ENCODE peak calls at places on chromosomes 5 and 9, in seven cellular contexts. One of them, this sample, is unnamed.

GRCh38 chr5:82351754-82352145 is 73.6 kb upstream of the RPS23 start:
- DNase-seq in NCI-H2081: peak
- DNase-seq in activated T-helper 1 cell treated with Interleukin-2 at 50 U/mL for 16 hours: no peak
- DNase-seq in hippocampal formation: peak
- DNase-seq in dermis microvascular lymphatic vessel endothelial cell: peak
- DNase-seq in stimulated activated CD4-positive, alpha-beta T cell treated with anti-CD3 and anti-CD28 coated beads, Interleukin-2, amount 100 ng/mL, for 24 hours: no peak
- DNase-seq in endothelial cell: no peak
- DNase-seq in this sample: no peak

GRCh38 chr5:56289602-56289987 is 56.5 kb upstream of the ANKRD55 start:
- DNase-seq in stimulated activated CD4-positive, alpha-beta T cell treated with anti-CD3 and anti-CD28 coated beads, Interleukin-2, amount 100 ng/mL, for 24 hours: no peak
- DNase-seq in endothelial cell: no peak
- DNase-seq in hippocampal formation: no peak
- DNase-seq in dermis microvascular lymphatic vessel endothelial cell: no peak
- DNase-seq in activated T-helper 1 cell treated with Interleukin-2 at 50 U/mL for 16 hours: no peak
- DNase-seq in NCI-H2081: no peak
- DNase-seq in this sample: no peak

GRCh38 chr5:91301459-91301858 is 81.7 kb downstream of the ARRDC3 start:
- DNase-seq in hippocampal formation: no peak
- DNase-seq in activated T-helper 1 cell treated with Interleukin-2 at 50 U/mL for 16 hours: no peak
- DNase-seq in endothelial cell: no peak
- DNase-seq in dermis microvascular lymphatic vessel endothelial cell: no peak
- DNase-seq in NCI-H2081: no peak
- DNase-seq in stimulated activated CD4-positive, alpha-beta T cell treated with anti-CD3 and anti-CD28 coated beads, Interleukin-2, amount 100 ng/mL, for 24 hours: no peak
- DNase-seq in this sample: no peak

GRCh38 chr5:4198461-4198860 is 602.8 kb downstream of the IRX1 start:
- DNase-seq in endothelial cell: no peak
- DNase-seq in stimulated activated CD4-positive, alpha-beta T cell treated with anti-CD3 and anti-CD28 coated beads, Interleukin-2, amount 100 ng/mL, for 24 hours: no peak
- DNase-seq in hippocampal formation: no peak
- DNase-seq in dermis microvascular lymphatic vessel endothelial cell: no peak
- DNase-seq in activated T-helper 1 cell treated with Interleukin-2 at 50 U/mL for 16 hours: no peak
- DNase-seq in NCI-H2081: no peak
- DNase-seq in this sample: no peak

GRCh38 chr5:181041043-181041442 is 977 bp downstream of the BTNL9 start:
- DNase-seq in dermis microvascular lymphatic vessel endothelial cell: no peak
- DNase-seq in hippocampal formation: no peak
- DNase-seq in stimulated activated CD4-positive, alpha-beta T cell treated with anti-CD3 and anti-CD28 coated beads, Interleukin-2, amount 100 ng/mL, for 24 hours: no peak
- DNase-seq in NCI-H2081: no peak
- DNase-seq in endothelial cell: no peak
- DNase-seq in activated T-helper 1 cell treated with Interleukin-2 at 50 U/mL for 16 hours: no peak
- DNase-seq in this sample: no peak

GRCh38 chr9:34252016-34252415 is 73.2 kb downstream of the UBAP1 start:
- DNase-seq in stimulated activated CD4-positive, alpha-beta T cell treated with anti-CD3 and anti-CD28 coated beads, Interleukin-2, amount 100 ng/mL, for 24 hours: no peak
- DNase-seq in dermis microvascular lymphatic vessel endothelial cell: no peak
- DNase-seq in endothelial cell: no peak
- DNase-seq in NCI-H2081: no peak
- DNase-seq in activated T-helper 1 cell treated with Interleukin-2 at 50 U/mL for 16 hours: no peak
- DNase-seq in hippocampal formation: no peak
- DNase-seq in this sample: no peak

GRCh38 chr9:83430681-83431080 is 107.5 kb downstream of the FRMD3 start:
- DNase-seq in NCI-H2081: no peak
- DNase-seq in activated T-helper 1 cell treated with Interleukin-2 at 50 U/mL for 16 hours: no peak
- DNase-seq in endothelial cell: no peak
- DNase-seq in stimulated activated CD4-positive, alpha-beta T cell treated with anti-CD3 and anti-CD28 coated beads, Interleukin-2, amount 100 ng/mL, for 24 hours: no peak
- DNase-seq in dermis microvascular lymphatic vessel endothelial cell: no peak
- DNase-seq in hippocampal formation: no peak
- DNase-seq in this sample: no peak

GRCh38 chr9:6413365-6414263 is 615 bp downstream of the UHRF2 start:
- DNase-seq in hippocampal formation: no peak
- DNase-seq in NCI-H2081: peak
- DNase-seq in stimulated activated CD4-positive, alpha-beta T cell treated with anti-CD3 and anti-CD28 coated beads, Interleukin-2, amount 100 ng/mL, for 24 hours: peak
- DNase-seq in dermis microvascular lymphatic vessel endothelial cell: peak
- DNase-seq in activated T-helper 1 cell treated with Interleukin-2 at 50 U/mL for 16 hours: peak
- DNase-seq in endothelial cell: peak
- DNase-seq in this sample: peak

GRCh38 chr9:37574996-37575395 is 1.2 kb downstream of the FBXO10 start:
- DNase-seq in NCI-H2081: no peak
- DNase-seq in hippocampal formation: no peak
- DNase-seq in stimulated activated CD4-positive, alpha-beta T cell treated with anti-CD3 and anti-CD28 coated beads, Interleukin-2, amount 100 ng/mL, for 24 hours: no peak
- DNase-seq in activated T-helper 1 cell treated with Interleukin-2 at 50 U/mL for 16 hours: no peak
- DNase-seq in endothelial cell: no peak
- DNase-seq in dermis microvascular lymphatic vessel endothelial cell: no peak
- DNase-seq in this sample: no peak

GRCh38 chr5:65925094-65925600 is 1.2 kb upstream of the ERBIN start:
- DNase-seq in activated T-helper 1 cell treated with Interleukin-2 at 50 U/mL for 16 hours: peak
- DNase-seq in hippocampal formation: peak
- DNase-seq in stimulated activated CD4-positive, alpha-beta T cell treated with anti-CD3 and anti-CD28 coated beads, Interleukin-2, amount 100 ng/mL, for 24 hours: peak
- DNase-seq in NCI-H2081: peak
- DNase-seq in dermis microvascular lymphatic vessel endothelial cell: peak
- DNase-seq in endothelial cell: peak
- DNase-seq in this sample: peak

GRCh38 chr9:114003756-114004155 is 74.3 kb downstream of the AMBP start:
- DNase-seq in NCI-H2081: no peak
- DNase-seq in hippocampal formation: no peak
- DNase-seq in dermis microvascular lymphatic vessel endothelial cell: no peak
- DNase-seq in endothelial cell: no peak
- DNase-seq in stimulated activated CD4-positive, alpha-beta T cell treated with anti-CD3 and anti-CD28 coated beads, Interleukin-2, amount 100 ng/mL, for 24 hours: no peak
- DNase-seq in activated T-helper 1 cell treated with Interleukin-2 at 50 U/mL for 16 hours: no peak
- DNase-seq in this sample: no peak

GRCh38 chr5:178450121-178450631 is 140.0 kb downstream of the COL23A1 start:
- DNase-seq in hippocampal formation: no peak
- DNase-seq in stimulated activated CD4-positive, alpha-beta T cell treated with anti-CD3 and anti-CD28 coated beads, Interleukin-2, amount 100 ng/mL, for 24 hours: no peak
- DNase-seq in endothelial cell: no peak
- DNase-seq in NCI-H2081: no peak
- DNase-seq in dermis microvascular lymphatic vessel endothelial cell: no peak
- DNase-seq in activated T-helper 1 cell treated with Interleukin-2 at 50 U/mL for 16 hours: no peak
- DNase-seq in this sample: no peak

GRCh38 chr9:112194969-112195431 is 19.9 kb upstream of the SUSD1 start:
- DNase-seq in endothelial cell: no peak
- DNase-seq in hippocampal formation: no peak
- DNase-seq in stimulated activated CD4-positive, alpha-beta T cell treated with anti-CD3 and anti-CD28 coated beads, Interleukin-2, amount 100 ng/mL, for 24 hours: no peak
- DNase-seq in dermis microvascular lymphatic vessel endothelial cell: no peak
- DNase-seq in NCI-H2081: no peak
- DNase-seq in activated T-helper 1 cell treated with Interleukin-2 at 50 U/mL for 16 hours: no peak
- DNase-seq in this sample: no peak

GRCh38 chr9:94443039-94443722 is 111.7 kb upstream of the PCAT7 start:
- DNase-seq in endothelial cell: no peak
- DNase-seq in NCI-H2081: no peak
- DNase-seq in activated T-helper 1 cell treated with Interleukin-2 at 50 U/mL for 16 hours: no peak
- DNase-seq in hippocampal formation: no peak
- DNase-seq in stimulated activated CD4-positive, alpha-beta T cell treated with anti-CD3 and anti-CD28 coated beads, Interleukin-2, amount 100 ng/mL, for 24 hours: no peak
- DNase-seq in dermis microvascular lymphatic vessel endothelial cell: no peak
- DNase-seq in this sample: no peak

GRCh38 chr5:124841829-124842712 is 95.6 kb upstream of the ZNF608 start:
- DNase-seq in hippocampal formation: no peak
- DNase-seq in endothelial cell: no peak
- DNase-seq in dermis microvascular lymphatic vessel endothelial cell: peak
- DNase-seq in NCI-H2081: no peak
- DNase-seq in activated T-helper 1 cell treated with Interleukin-2 at 50 U/mL for 16 hours: no peak
- DNase-seq in stimulated activated CD4-positive, alpha-beta T cell treated with anti-CD3 and anti-CD28 coated beads, Interleukin-2, amount 100 ng/mL, for 24 hours: no peak
- DNase-seq in this sample: no peak

GRCh38 chr5:167573274-167574127 is 717.9 kb upstream of the WWC1 start:
- DNase-seq in dermis microvascular lymphatic vessel endothelial cell: no peak
- DNase-seq in endothelial cell: peak
- DNase-seq in activated T-helper 1 cell treated with Interleukin-2 at 50 U/mL for 16 hours: no peak
- DNase-seq in NCI-H2081: peak
- DNase-seq in hippocampal formation: no peak
- DNase-seq in stimulated activated CD4-positive, alpha-beta T cell treated with anti-CD3 and anti-CD28 coated beads, Interleukin-2, amount 100 ng/mL, for 24 hours: no peak
- DNase-seq in this sample: no peak

GRCh38 chr9:137173795-137174664 is 2.2 kb upstream of the TMEM210 start:
- DNase-seq in hippocampal formation: no peak
- DNase-seq in activated T-helper 1 cell treated with Interleukin-2 at 50 U/mL for 16 hours: no peak
- DNase-seq in endothelial cell: no peak
- DNase-seq in stimulated activated CD4-positive, alpha-beta T cell treated with anti-CD3 and anti-CD28 coated beads, Interleukin-2, amount 100 ng/mL, for 24 hours: no peak
- DNase-seq in NCI-H2081: no peak
- DNase-seq in dermis microvascular lymphatic vessel endothelial cell: no peak
- DNase-seq in this sample: no peak

GRCh38 chr9:35436940-35437339 is 53.0 kb upstream of the RUSC2 start:
- DNase-seq in stimulated activated CD4-positive, alpha-beta T cell treated with anti-CD3 and anti-CD28 coated beads, Interleukin-2, amount 100 ng/mL, for 24 hours: no peak
- DNase-seq in hippocampal formation: no peak
- DNase-seq in dermis microvascular lymphatic vessel endothelial cell: no peak
- DNase-seq in activated T-helper 1 cell treated with Interleukin-2 at 50 U/mL for 16 hours: no peak
- DNase-seq in endothelial cell: no peak
- DNase-seq in NCI-H2081: no peak
- DNase-seq in this sample: no peak

GRCh38 chr5:87361031-87361443 is 51.7 kb downstream of the CCNH start:
- DNase-seq in NCI-H2081: no peak
- DNase-seq in hippocampal formation: no peak
- DNase-seq in endothelial cell: no peak
- DNase-seq in activated T-helper 1 cell treated with Interleukin-2 at 50 U/mL for 16 hours: no peak
- DNase-seq in stimulated activated CD4-positive, alpha-beta T cell treated with anti-CD3 and anti-CD28 coated beads, Interleukin-2, amount 100 ng/mL, for 24 hours: no peak
- DNase-seq in dermis microvascular lymphatic vessel endothelial cell: no peak
- DNase-seq in this sample: no peak

GRCh38 chr5:136174021-136174659 is 18.8 kb downstream of the SMIM32 start:
- DNase-seq in activated T-helper 1 cell treated with Interleukin-2 at 50 U/mL for 16 hours: no peak
- DNase-seq in dermis microvascular lymphatic vessel endothelial cell: peak
- DNase-seq in hippocampal formation: peak
- DNase-seq in endothelial cell: no peak
- DNase-seq in stimulated activated CD4-positive, alpha-beta T cell treated with anti-CD3 and anti-CD28 coated beads, Interleukin-2, amount 100 ng/mL, for 24 hours: no peak
- DNase-seq in NCI-H2081: peak
- DNase-seq in this sample: no peak

GRCh38 chr5:133358271-133358670 is 254.1 kb downstream of the FSTL4 start:
- DNase-seq in activated T-helper 1 cell treated with Interleukin-2 at 50 U/mL for 16 hours: no peak
- DNase-seq in NCI-H2081: no peak
- DNase-seq in stimulated activated CD4-positive, alpha-beta T cell treated with anti-CD3 and anti-CD28 coated beads, Interleukin-2, amount 100 ng/mL, for 24 hours: no peak
- DNase-seq in hippocampal formation: no peak
- DNase-seq in dermis microvascular lymphatic vessel endothelial cell: no peak
- DNase-seq in endothelial cell: no peak
- DNase-seq in this sample: no peak

GRCh38 chr9:91789941-91790340 is 160.1 kb downstream of the ROR2 start:
- DNase-seq in NCI-H2081: no peak
- DNase-seq in endothelial cell: no peak
- DNase-seq in hippocampal formation: no peak
- DNase-seq in dermis microvascular lymphatic vessel endothelial cell: no peak
- DNase-seq in activated T-helper 1 cell treated with Interleukin-2 at 50 U/mL for 16 hours: no peak
- DNase-seq in stimulated activated CD4-positive, alpha-beta T cell treated with anti-CD3 and anti-CD28 coated beads, Interleukin-2, amount 100 ng/mL, for 24 hours: no peak
- DNase-seq in this sample: no peak

GRCh38 chr9:89593776-89594427 is 10.9 kb upstream of the GADD45G start:
- DNase-seq in activated T-helper 1 cell treated with Interleukin-2 at 50 U/mL for 16 hours: no peak
- DNase-seq in dermis microvascular lymphatic vessel endothelial cell: peak
- DNase-seq in stimulated activated CD4-positive, alpha-beta T cell treated with anti-CD3 and anti-CD28 coated beads, Interleukin-2, amount 100 ng/mL, for 24 hours: peak
- DNase-seq in hippocampal formation: no peak
- DNase-seq in endothelial cell: peak
- DNase-seq in NCI-H2081: peak
- DNase-seq in this sample: peak

GRCh38 chr9:84315278-84315877 is 25.2 kb downstream of the SLC28A3 start:
- DNase-seq in endothelial cell: peak
- DNase-seq in hippocampal formation: peak
- DNase-seq in dermis microvascular lymphatic vessel endothelial cell: peak
- DNase-seq in NCI-H2081: peak
- DNase-seq in stimulated activated CD4-positive, alpha-beta T cell treated with anti-CD3 and anti-CD28 coated beads, Interleukin-2, amount 100 ng/mL, for 24 hours: peak
- DNase-seq in activated T-helper 1 cell treated with Interleukin-2 at 50 U/mL for 16 hours: peak
- DNase-seq in this sample: peak

GRCh38 chr5:116944171-116944570 is 369.5 kb upstream of the SEMA6A start:
- DNase-seq in endothelial cell: no peak
- DNase-seq in activated T-helper 1 cell treated with Interleukin-2 at 50 U/mL for 16 hours: no peak
- DNase-seq in NCI-H2081: no peak
- DNase-seq in hippocampal formation: no peak
- DNase-seq in stimulated activated CD4-positive, alpha-beta T cell treated with anti-CD3 and anti-CD28 coated beads, Interleukin-2, amount 100 ng/mL, for 24 hours: no peak
- DNase-seq in dermis microvascular lymphatic vessel endothelial cell: no peak
- DNase-seq in this sample: no peak

GRCh38 chr5:14114615-14115251 is 28.4 kb upstream of the TRIO start:
- DNase-seq in activated T-helper 1 cell treated with Interleukin-2 at 50 U/mL for 16 hours: no peak
- DNase-seq in dermis microvascular lymphatic vessel endothelial cell: peak
- DNase-seq in hippocampal formation: no peak
- DNase-seq in stimulated activated CD4-positive, alpha-beta T cell treated with anti-CD3 and anti-CD28 coated beads, Interleukin-2, amount 100 ng/mL, for 24 hours: no peak
- DNase-seq in endothelial cell: no peak
- DNase-seq in NCI-H2081: no peak
- DNase-seq in this sample: no peak

GRCh38 chr5:26482817-26483375 is 555.5 kb downstream of the CDH9 start:
- DNase-seq in endothelial cell: peak
- DNase-seq in NCI-H2081: peak
- DNase-seq in activated T-helper 1 cell treated with Interleukin-2 at 50 U/mL for 16 hours: no peak
- DNase-seq in hippocampal formation: peak
- DNase-seq in stimulated activated CD4-positive, alpha-beta T cell treated with anti-CD3 and anti-CD28 coated beads, Interleukin-2, amount 100 ng/mL, for 24 hours: no peak
- DNase-seq in dermis microvascular lymphatic vessel endothelial cell: peak
- DNase-seq in this sample: no peak

This sample was measured in naive thymus-derived CD8-positive, alpha-beta T cell.